ENCODE peak calls at places on chromosomes 16 and 17, in ten cellular contexts. T, L, H, I, V, J, U, F, D and Y are unnamed samples. For H3K9me3, the result is how much of the 10 kb centered on the place peaks cover.

GRCh38 chr16:89172901-89173628 is 1.5 kb downstream of the CDH15 start:
- DNase-seq in T (no peak), L (no peak), H (no peak), I (no peak), V (no peak), J (no peak), U (no peak), F (no peak), D (no peak), Y (no peak)

GRCh38 chr17:37743875-37744632 is 805 bp downstream of the HNF1B start:
- DNase-seq in T (no peak), L (no peak), H (no peak), I (peak), V (peak), J (no peak), U (no peak), F (peak), D (no peak), Y (peak)

GRCh38 chr16:66741131-66741900 is 10.1 kb downstream of the DYNC1LI2 start:
- DNase-seq in T (peak), L (peak), H (peak), I (peak), V (peak), J (peak), U (peak), F (peak), D (no peak), Y (peak)

GRCh38 chr16:68645494-68646388 is 631 bp downstream of the CDH3 start:
- DNase-seq in T (no peak), L (no peak), H (no peak), I (no peak), V (no peak), J (no peak), U (peak), F (no peak), D (no peak), Y (no peak)

GRCh38 chr16:83813818-83814653 is 6.3 kb downstream of the HSBP1 start:
- DNase-seq in T (no peak), L (peak), H (no peak), I (no peak), V (peak), J (no peak), U (no peak), F (no peak), D (no peak), Y (no peak)

GRCh38 chr17:83200746-83201145 is 121.3 kb downstream of the METRNL start:
- DNase-seq in T (peak), L (peak), H (no peak), I (no peak), V (no peak), J (peak), U (no peak), F (no peak), D (no peak), Y (peak)

GRCh38 chr17:16352838-16353701 is at the start of gene CENPV:
- DNase-seq in T (peak), L (peak), H (no peak), I (peak), V (peak), J (peak), U (no peak), F (peak), D (no peak), Y (peak)

GRCh38 chr17:74147436-74147835 is 56.0 kb upstream of the RPL38 start:
- DNase-seq in T (no peak), L (no peak), H (peak), I (no peak), V (no peak), J (no peak), U (no peak), F (no peak), D (no peak), Y (no peak)

GRCh38 chr16:10668322-10669045 is 26.2 kb downstream of the TEKT5 start:
- DNase-seq in T (no peak), L (no peak), H (no peak), I (no peak), V (peak), J (no peak), U (no peak), F (peak), D (no peak), Y (peak)

GRCh38 chr16:4529085-4530060 is 9.2 kb downstream of the CDIP1 start:
- DNase-seq in T (no peak), L (no peak), H (no peak), I (no peak), V (no peak), J (no peak), U (no peak), F (no peak), D (no peak), Y (no peak)

GRCh38 chr16:49773534-49774486 is 82.1 kb downstream of the ZNF423 start:
- DNase-seq in T (no peak), L (no peak), H (no peak), I (no peak), V (no peak), J (no peak), U (no peak), F (no peak), D (no peak), Y (no peak)

GRCh38 chr17:33664116-33664840 is 371.2 kb upstream of the ASIC2 start:
- DNase-seq in T (no peak), L (no peak), H (no peak), I (no peak), V (no peak), J (no peak), U (no peak), F (no peak), D (no peak), Y (no peak)

GRCh38 chr17:33671493-33671892 is 378.4 kb upstream of the ASIC2 start:
- DNase-seq in T (no peak), L (no peak), H (no peak), I (no peak), V (no peak), J (no peak), U (no peak), F (no peak), D (no peak), Y (no peak)

GRCh38 chr17:33667052-33667509 is 374.0 kb upstream of the ASIC2 start:
- DNase-seq in T (no peak), L (no peak), H (no peak), I (no peak), V (no peak), J (no peak), U (no peak), F (no peak), D (no peak), Y (no peak)

GRCh38 chr17:33667671-33668070 is 374.6 kb upstream of the ASIC2 start:
- DNase-seq in T (no peak), L (no peak), H (no peak), I (no peak), V (no peak), J (no peak), U (no peak), F (no peak), D (no peak), Y (no peak)

GRCh38 chr17:33668516-33668915 is 375.4 kb upstream of the ASIC2 start:
- DNase-seq in T (no peak), L (no peak), H (no peak), I (no peak), V (no peak), J (no peak), U (no peak), F (no peak), D (no peak), Y (no peak)
- TF ChIP-seq POLR2A in T (no peak), L (no peak), H (no peak), I (no peak), V (no peak), J (no peak), U (no peak), F (no peak), D (no peak), Y (no peak)

DNA sequence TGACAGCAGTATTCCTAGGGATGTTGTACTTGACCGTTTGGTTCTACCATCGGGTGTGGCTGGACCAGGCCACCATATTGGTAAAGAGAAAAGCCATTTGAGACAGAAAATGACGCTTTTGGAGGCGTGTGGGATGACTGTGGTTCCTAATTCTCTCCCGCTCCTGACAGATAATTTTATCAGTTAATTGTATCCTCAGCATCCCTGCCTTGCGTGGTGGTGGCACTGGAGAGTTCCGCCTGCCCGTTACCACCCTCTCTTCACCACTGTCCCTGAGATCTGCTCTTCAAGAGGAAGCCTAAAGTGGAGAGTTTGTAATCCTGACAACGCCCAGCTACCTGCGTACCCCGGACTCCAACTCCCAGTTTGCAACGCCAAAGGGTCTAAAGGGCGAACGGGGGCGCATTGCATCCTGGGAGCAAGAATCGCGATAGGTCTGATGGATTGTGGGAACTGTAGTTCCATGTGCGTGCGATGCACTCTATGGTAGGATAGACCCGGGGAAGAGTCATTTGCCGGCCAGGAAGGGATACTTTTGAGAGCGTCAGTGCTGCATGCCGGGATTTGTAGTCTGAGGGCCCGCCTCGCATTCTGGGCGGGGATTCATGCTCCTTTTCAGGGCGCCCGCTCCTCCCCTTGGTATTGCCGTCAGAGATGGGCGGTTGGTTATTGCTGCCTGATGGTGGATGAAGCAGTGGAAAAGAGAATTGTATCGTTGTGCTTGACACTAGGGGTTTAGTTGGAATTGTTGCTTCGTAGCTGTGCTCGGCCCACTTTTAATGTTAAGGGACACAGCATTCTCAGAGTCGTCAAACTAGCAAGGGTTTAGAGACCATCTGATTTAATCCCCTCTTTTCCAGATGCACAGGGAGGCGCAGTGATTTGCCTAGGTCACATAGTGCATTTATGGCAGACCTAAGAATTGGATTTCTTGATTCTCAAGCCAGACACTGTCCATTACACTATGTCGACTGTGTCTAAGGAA is 965 bp upstream of the PHF12 start:
- DNase-seq in T (peak), L (peak), H (peak), I (peak), V (peak), J (peak), U (peak), F (peak), D (peak), Y (peak)
- TF ChIP-seq CTCF in T (no peak), L (peak), H (no peak), I (no peak), V (no peak), J (no peak), U (no peak), F (no peak), D (no peak), Y (peak)

DNA sequence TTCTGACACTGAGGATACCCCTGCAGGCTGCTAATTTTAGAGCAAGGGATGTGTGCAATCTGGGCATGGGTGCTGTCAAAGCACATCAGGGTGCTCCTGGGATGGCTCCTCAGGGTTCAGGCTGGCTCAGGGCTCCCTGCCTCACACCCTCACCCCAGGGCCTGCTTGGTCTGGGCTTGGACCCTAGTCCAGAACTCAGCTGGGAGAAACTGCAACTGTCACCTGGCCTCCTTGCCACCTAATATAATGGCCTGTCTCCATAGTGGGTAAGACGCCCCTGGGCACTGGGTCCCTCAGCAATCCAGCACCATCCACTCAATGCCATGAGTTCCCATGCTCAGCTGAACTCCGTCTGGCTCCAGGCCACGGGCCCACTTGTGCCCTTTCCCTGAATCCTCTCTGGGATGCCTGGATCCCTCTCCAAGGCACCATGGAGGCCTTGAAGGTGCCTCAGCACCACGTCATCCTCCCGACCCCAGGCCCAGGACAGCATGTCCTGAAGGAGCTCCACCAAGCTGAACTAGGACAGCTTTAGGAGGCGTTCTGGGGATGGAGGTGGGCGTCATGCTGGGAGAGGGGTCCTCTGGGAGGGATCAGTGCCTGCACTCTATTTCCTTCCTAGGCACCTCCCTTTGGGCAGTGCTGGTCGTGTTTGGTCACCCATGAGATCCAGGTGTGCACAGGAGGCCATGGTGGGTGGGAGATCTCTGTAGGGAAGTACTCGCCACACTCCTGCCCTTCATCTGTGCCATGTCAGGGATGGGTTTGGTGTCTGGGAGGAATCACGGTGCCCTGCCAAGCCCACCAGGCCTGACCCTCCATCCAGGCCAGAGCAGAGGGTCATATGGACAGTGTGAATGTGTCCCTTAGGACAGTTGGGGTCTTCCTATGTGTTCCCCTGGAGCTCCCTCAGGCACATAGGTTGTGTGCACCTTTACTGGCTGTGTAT is 1688.4 kb downstream of the TP53TG3F start:
- DNase-seq in T (peak), L (no peak), H (peak), I (no peak), V (no peak), J (no peak), U (no peak), F (no peak), D (no peak), Y (no peak)
- H3K9me3 ChIP-seq in T (under half), L (half or more), H (under half), I (under half), V (under half), J (under half), U (under half), F (under half), D (under half), Y (under half)

GRCh38 chr16:22190169-22191088 is 15.6 kb upstream of the EEF2K start:
- DNase-seq in T (peak), L (peak), H (peak), I (peak), V (peak), J (peak), U (peak), F (peak), D (peak), Y (peak)

GRCh38 chr16:22191966-22192260 is 14.2 kb upstream of the EEF2K start:
- DNase-seq in T (no peak), L (no peak), H (no peak), I (no peak), V (peak), J (no peak), U (no peak), F (no peak), D (no peak), Y (no peak)

GRCh38 chr16:22192261-22193133 is 13.6 kb upstream of the EEF2K start:
- DNase-seq in T (peak), L (peak), H (peak), I (peak), V (no peak), J (peak), U (peak), F (peak), D (peak), Y (peak)

GRCh38 chr16:22189473-22190168 is 16.5 kb upstream of the EEF2K start:
- DNase-seq in T (peak), L (peak), H (no peak), I (no peak), V (no peak), J (peak), U (peak), F (peak), D (peak), Y (peak)

GRCh38 chr16:22191089-22191965 is 14.8 kb upstream of the EEF2K start:
- DNase-seq in T (peak), L (peak), H (peak), I (peak), V (peak), J (peak), U (peak), F (peak), D (peak), Y (peak)
- TF ChIP-seq POLR2A in T (no peak), L (peak), H (peak), I (peak), V (peak), J (peak), U (peak), F (no peak), D (peak), Y (peak)

DNA sequence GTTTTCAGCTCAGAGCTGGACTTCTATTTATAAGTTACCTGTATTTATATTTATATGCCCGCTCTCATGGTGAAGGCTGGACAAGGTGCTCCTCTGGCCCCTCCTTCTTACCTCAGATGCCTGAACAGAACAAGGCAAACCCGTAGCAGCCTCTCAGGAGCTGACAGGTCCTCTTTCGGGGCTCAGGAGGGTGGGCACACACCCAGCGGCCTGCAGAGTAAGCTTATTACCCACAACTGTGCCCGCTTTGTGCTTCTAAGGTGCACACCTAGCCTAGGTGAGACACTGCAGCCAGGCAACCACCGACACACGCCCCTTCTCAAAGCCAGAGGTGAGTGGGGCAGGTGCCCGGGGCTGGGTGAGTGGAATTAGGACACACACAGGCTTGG is 5.3 kb downstream of the NKIRAS2 start:
- DNase-seq in T (no peak), L (no peak), H (no peak), I (no peak), V (no peak), J (no peak), U (no peak), F (no peak), D (no peak), Y (no peak)
- TF ChIP-seq CTCF in T (no peak), L (no peak), H (no peak), I (no peak), V (peak), J (no peak), U (no peak), F (no peak), D (peak), Y (no peak)

GRCh38 chr16:16790597-16790996 is 411.7 kb downstream of the NPIPA7 start:
- DNase-seq in T (no peak), L (no peak), H (no peak), I (no peak), V (no peak), J (no peak), U (no peak), F (no peak), D (no peak), Y (no peak)
- H3K9me3 ChIP-seq in T (under half), L (under half), H (under half), I (under half), V (under half), J (under half), U (under half), F (under half), D (under half), Y (under half)

GRCh38 chr17:55462711-55463110 is 41.1 kb upstream of the MMD start:
- DNase-seq in T (no peak), L (no peak), H (no peak), I (no peak), V (no peak), J (no peak), U (no peak), F (no peak), D (no peak), Y (no peak)
- TF ChIP-seq POLR2A in T (no peak), L (no peak), H (no peak), I (no peak), V (no peak), J (no peak), U (no peak), F (no peak), D (no peak), Y (no peak)

DNA sequence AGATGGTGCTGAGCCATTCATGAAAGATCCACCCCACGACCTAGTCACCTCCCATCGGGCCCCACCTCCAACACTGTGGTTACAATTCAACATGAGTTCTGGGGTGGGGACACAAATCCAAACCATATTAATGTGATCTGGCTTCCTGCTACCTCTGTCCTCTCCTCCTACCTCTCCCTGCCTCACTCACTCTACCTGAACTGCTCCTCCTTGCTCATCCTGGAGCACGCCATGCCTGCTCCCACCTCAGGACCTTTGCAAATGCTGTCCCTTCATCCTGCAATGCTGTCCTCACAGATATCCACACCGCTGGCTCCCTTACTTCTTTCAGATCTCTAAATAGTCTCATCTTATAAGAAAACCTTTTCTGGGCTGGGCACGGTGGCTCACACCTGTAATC is 10.8 kb upstream of the SLC13A5 start:
- DNase-seq in T (no peak), L (no peak), H (peak), I (no peak), V (no peak), J (no peak), U (no peak), F (no peak), D (no peak), Y (no peak)
- TF ChIP-seq CTCF in T (no peak), L (no peak), H (no peak), I (no peak), V (no peak), J (no peak), U (no peak), F (no peak), D (no peak), Y (no peak)

GRCh38 chr17:27065588-27065987 is 228.3 kb upstream of the WSB1 start:
- DNase-seq in T (no peak), L (no peak), H (no peak), I (no peak), V (no peak), J (no peak), U (no peak), F (no peak), D (no peak), Y (no peak)
- H3K9me3 ChIP-seq in T (under half), L (under half), H (under half), I (under half), V (under half), J (under half), U (under half), F (under half), D (under half), Y (under half)